ENCODE peak calls at places on chromosomes 13 and 19, in six cellular contexts. W is A549, X is tibial nerve, Y is prostate gland, D is GM12878, M is IMR-90. F is an unnamed sample.

GRCh38 chr13:107669356-107669755 is 546.0 kb downstream of the LIG4 start:
- DNase-seq in W (no peak), X (no peak), Y (no peak), D (no peak), M (peak; percentile 79), F (no peak)

GRCh38 chr13:19864339-19865309 is 1.2 kb upstream of the ZMYM5 start:
- DNase-seq in W (peak; percentile 83), X (peak; percentile 88), Y (peak; percentile 61), D (no peak), M (peak; percentile 9), F (peak; percentile 54)

GRCh38 chr13:75480691-75481175 is 1.2 kb downstream of the TBC1D4 start:
- DNase-seq in W (peak; percentile 59), X (peak; percentile 42), Y (peak; percentile 88), D (no peak), M (peak; percentile 37), F (peak; percentile 31)

GRCh38 chr19:44757057-44757734 is 8.7 kb downstream of the BCL3 start:
- DNase-seq in W (no peak), X (peak; percentile 61), Y (no peak), D (no peak), M (peak; percentile 73), F (peak; percentile 78)

GRCh38 chr13:61029064-61029463 is 386.6 kb downstream of the PCDH20 start:
- DNase-seq in W (no peak), X (no peak), Y (no peak), D (no peak), M (no peak), F (no peak)

GRCh38 chr13:31204592-31204991 is 4.8 kb downstream of the B3GLCT start:
- DNase-seq in W (peak; percentile 14), X (no peak), Y (no peak), D (no peak), M (peak; percentile 60), F (peak; percentile 43)

GRCh38 chr19:49338023-49338677 is 2.9 kb downstream of the CD37 start:
- DNase-seq in W (no peak), X (no peak), Y (no peak), D (no peak), M (no peak), F (no peak)

GRCh38 chr13:40096357-40096911 is 441.0 kb downstream of the COG6 start:
- DNase-seq in W (no peak), X (no peak), Y (no peak), D (no peak), M (no peak), F (no peak)

GRCh38 chr19:30426864-30427263 is 54.7 kb downstream of the ZNF536 start:
- DNase-seq in W (no peak), X (no peak), Y (no peak), D (no peak), M (no peak), F (no peak)

GRCh38 chr19:33225458-33225925 is at the start of gene SLC7A10:
- DNase-seq in W (no peak), X (no peak), Y (no peak), D (no peak), M (no peak), F (no peak)

GRCh38 chr13:50950808-50951207 is 41.2 kb downstream of the RNASEH2B start:
- DNase-seq in W (no peak), X (no peak), Y (no peak), D (no peak), M (no peak), F (no peak)

GRCh38 chr13:112217431-112217830 is 150.5 kb downstream of the SOX1 start:
- DNase-seq in W (no peak), X (no peak), Y (no peak), D (no peak), M (no peak), F (no peak)

GRCh38 chr19:2554856-2555255 is 78.9 kb downstream of the GADD45B start:
- DNase-seq in W (no peak), X (no peak), Y (no peak), D (no peak), M (peak; percentile 23), F (peak; percentile 54)

GRCh38 chr19:50818859-50819472 is 4.6 kb downstream of the KLK1 start:
- DNase-seq in W (no peak), X (no peak), Y (no peak), D (no peak), M (no peak), F (no peak)

GRCh38 chr13:40187324-40187795 is 479.1 kb downstream of the FOXO1 start:
- DNase-seq in W (no peak), X (no peak), Y (no peak), D (no peak), M (no peak), F (no peak)

GRCh38 chr13:104764600-104764999 is 1698.4 kb upstream of the SLC10A2 start:
- DNase-seq in W (no peak), X (peak; percentile 20), Y (no peak), D (no peak), M (no peak), F (no peak)

GRCh38 chr19:2064395-2064787 is 13.3 kb upstream of the MKNK2 start:
- DNase-seq in W (no peak), X (no peak), Y (no peak), D (no peak), M (no peak), F (no peak)

GRCh38 chr13:18959229-18959628 is 222.4 kb downstream of the TUBA3C start:
- DNase-seq in W (no peak), X (no peak), Y (no peak), D (no peak), M (no peak), F (no peak)

GRCh38 chr19:41706741-41707501 is 1.5 kb upstream of the CEACAM5 start:
- DNase-seq in W (peak; percentile 91), X (no peak), Y (peak; percentile 48), D (peak; percentile 3), M (no peak), F (no peak)
- TF ChIP-seq POLR2A in W (no peak), X (no peak), Y (no peak), D (no peak), M (no peak), F (no peak)

DNA sequence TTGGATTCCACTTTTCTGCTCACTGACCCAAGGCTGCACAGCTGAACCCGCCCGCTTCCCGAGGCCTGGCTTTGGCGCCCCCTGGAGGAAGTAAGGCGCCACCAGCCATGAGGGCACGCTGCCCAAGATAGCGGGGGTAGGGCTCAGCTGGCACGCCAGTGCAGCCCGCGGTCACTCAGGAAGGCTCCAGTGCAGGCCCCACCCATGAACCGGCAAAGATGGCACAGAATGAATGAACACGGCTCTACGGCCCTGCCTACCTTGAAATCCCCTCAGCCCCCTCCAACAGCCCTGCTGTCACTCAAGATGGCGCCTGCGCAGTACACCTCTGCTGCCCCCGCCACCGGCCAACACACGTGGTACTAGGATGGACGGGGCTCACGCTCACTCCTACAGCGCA is 3.0 kb downstream of the PEG3 start:
- DNase-seq in W (no peak), X (peak; percentile 45), Y (peak; percentile 63), D (no peak), M (no peak), F (peak; percentile 79)
- H3K9me3 ChIP-seq in W (peaks cover 82% of the 10 kb centered on the region), X (peaks cover 36% of the 10 kb centered on the region), Y (no peaks in the 10 kb centered on the region), D (peaks cover 6% of the 10 kb centered on the region), M (peaks cover 49% of the 10 kb centered on the region), F (no peaks in the 10 kb centered on the region)

GRCh38 chr19:35986664-35987570 is 8.1 kb upstream of the SDHAF1 start:
- DNase-seq in W (peak; percentile 59), X (no peak), Y (no peak), D (no peak), M (no peak), F (no peak)
- H3K4me3 ChIP-seq in W (peak overlapping the region; percentile 45), X (peak overlapping the region; percentile 29), Y (peak overlapping the region; percentile 16), D (peak overlapping the region; percentile 47), M (peak overlapping the region; percentile 17), F (no peak overlapping the region)

GRCh38 chr13:87827479-87827878 is 156.3 kb downstream of the SLITRK5 start:
- DNase-seq in W (peak; percentile 1), X (no peak), Y (no peak), D (no peak), M (no peak), F (no peak)
- TF ChIP-seq POLR2A in W (no peak), X (no peak), Y (no peak), D (no peak), M (no peak), F (no peak)

GRCh38 chr19:56720281-56720680 is 48.7 kb upstream of the ZNF835 start:
- DNase-seq in W (no peak), X (peak; percentile 5), Y (no peak), D (no peak), M (no peak), F (peak; percentile 30)

GRCh38 chr19:56712609-56713008 is 41.1 kb upstream of the ZNF835 start:
- DNase-seq in W (no peak), X (no peak), Y (no peak), D (no peak), M (no peak), F (no peak)

GRCh38 chr19:56721714-56722113 is 50.2 kb upstream of the ZNF835 start:
- DNase-seq in W (no peak), X (no peak), Y (no peak), D (no peak), M (no peak), F (no peak)

DNA sequence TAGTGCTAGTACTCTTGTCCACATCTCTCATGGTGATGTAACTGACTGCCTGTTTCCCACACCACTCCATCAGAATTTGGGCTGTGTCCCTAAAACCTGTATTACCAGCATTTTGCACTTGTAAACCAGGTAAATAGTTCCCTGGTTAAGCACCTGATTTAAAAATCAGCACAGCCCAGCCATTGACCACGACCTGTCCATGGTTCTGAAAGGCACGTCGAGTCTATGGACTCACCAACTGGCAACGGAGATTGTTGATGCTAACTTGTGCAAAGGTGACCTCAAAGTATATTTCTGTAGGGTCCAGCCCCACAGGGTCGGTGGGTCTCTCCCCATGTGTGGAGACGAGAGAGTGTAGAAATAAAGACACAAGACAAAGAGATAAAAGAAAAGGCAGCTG is 46.7 kb upstream of the ZNF835 start:
- DNase-seq in W (no peak), X (no peak), Y (no peak), D (no peak), M (no peak), F (no peak)
- H3K9me3 ChIP-seq in W (peaks cover 42% of the 10 kb centered on the region), X (peaks cover 4% of the 10 kb centered on the region), Y (no peaks in the 10 kb centered on the region), D (no peaks in the 10 kb centered on the region), M (peaks cover 23% of the 10 kb centered on the region), F (no peaks in the 10 kb centered on the region)

GRCh38 chr19:5827891-5828660 is 11.4 kb downstream of the FUT6 start:
- DNase-seq in W (peak; percentile 93), X (peak; percentile 70), Y (peak; percentile 76), D (peak; percentile 38), M (peak; percentile 85), F (peak; percentile 64)
- H3K4me3 ChIP-seq in W (peak overlapping the region; percentile 64), X (peak overlapping the region; percentile 54), Y (peak overlapping the region; percentile 25), D (peak overlapping the region; percentile 63), M (peak overlapping the region; percentile 59), F (peak overlapping the region; percentile 20)

DNA sequence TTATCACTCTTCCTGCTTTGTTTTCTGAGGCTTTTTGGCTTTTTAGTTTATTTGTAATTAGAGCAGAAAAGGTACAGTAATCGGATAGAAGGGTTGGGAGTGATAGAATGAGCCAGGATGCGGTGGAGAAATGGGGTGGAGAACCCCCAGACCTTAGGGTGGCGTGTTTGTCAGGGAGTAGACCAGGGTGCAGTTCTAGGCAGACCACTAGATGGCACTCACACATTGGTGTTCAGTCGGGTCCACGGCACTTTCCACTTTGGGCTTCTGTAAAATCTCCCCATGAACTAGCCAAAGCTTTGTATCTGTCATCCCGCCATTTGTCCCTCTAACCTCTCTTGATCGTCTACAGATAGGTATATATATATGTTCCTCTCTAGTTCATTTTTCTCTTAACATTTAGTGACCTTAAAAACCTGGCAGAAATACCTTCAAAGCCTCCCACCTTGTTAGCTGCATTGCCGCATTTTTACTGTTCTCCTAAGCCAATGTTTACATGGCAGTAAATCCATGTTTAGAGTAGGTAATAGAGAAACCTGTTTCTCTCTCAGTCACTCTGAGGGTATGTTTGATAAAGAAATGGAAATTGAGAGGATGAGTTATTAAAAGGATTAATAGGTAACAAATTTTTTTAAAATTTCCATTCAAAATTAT is 154.9 kb downstream of the TM9SF2 start:
- DNase-seq in W (peak; percentile 84), X (peak; percentile 97), Y (peak; percentile 81), D (peak; percentile 40), M (peak; percentile 67), F (peak; percentile 82)
- TF ChIP-seq POLR2A in W (no peak), X (no peak), Y (no peak), D (no peak), M (no peak), F (no peak)

F was measured in uterus.